ENCODE peak calls at places on chromosomes 5 and 9, in nine cellular contexts. T, M, F, A, B, U, L, D and S are unnamed samples.

GRCh38 chr5:134833340-134834032 is 12.3 kb upstream of the C5orf24 start:
- DNase-seq in D (no peak), M (no peak), F (peak), T (no peak), B (no peak), L (no peak), A (peak), U (no peak), S (no peak)

GRCh38 chr5:149486726-149487635 is 64.3 kb downstream of the CSNK1A1 start:
- DNase-seq in B (no peak), D (no peak), F (peak), M (no peak), U (peak), T (no peak), L (no peak), A (peak), S (no peak)

GRCh38 chr9:125634040-125634717 is 72.8 kb downstream of the MAPKAP1 start:
- DNase-seq in U (no peak), D (no peak), L (no peak), M (no peak), B (no peak), F (peak), T (no peak), A (peak), S (no peak)

GRCh38 chr5:533243-534005 is 9.2 kb upstream of the SLC9A3 start:
- DNase-seq in A (no peak), D (no peak), L (no peak), M (no peak), T (no peak), U (no peak), F (no peak), B (no peak), S (no peak)

GRCh38 chr9:138059196-138059595 is 181.6 kb downstream of the CACNA1B start:
- DNase-seq in A (no peak), F (no peak), U (no peak), M (no peak), D (no peak), L (no peak), T (no peak), B (no peak), S (no peak)

GRCh38 chr5:147688965-147689364 is 93.6 kb downstream of the JAKMIP2 start:
- DNase-seq in A (no peak), U (no peak), T (peak), M (no peak), F (no peak), B (no peak), L (no peak), D (no peak), S (no peak)

GRCh38 chr9:37602817-37603216 is 10.4 kb upstream of the TOMM5 start:
- DNase-seq in B (no peak), L (no peak), D (no peak), U (peak), A (no peak), M (no peak), F (no peak), T (no peak), S (no peak)

GRCh38 chr9:131605770-131606590 is 60.7 kb downstream of the PRRT1B start:
- DNase-seq in D (no peak), B (no peak), F (no peak), A (peak), L (no peak), T (no peak), M (no peak), U (peak), S (no peak)

GRCh38 chr5:157596449-157596848 is 20.9 kb upstream of the ADAM19 start:
- DNase-seq in D (no peak), F (no peak), B (no peak), A (no peak), M (no peak), T (no peak), L (no peak), U (no peak), S (no peak)

GRCh38 chr5:35003018-35003957 is 44.5 kb downstream of the AGXT2 start:
- DNase-seq in D (peak), T (peak), L (peak), M (peak), A (peak), F (peak), U (peak), B (peak), S (peak)

GRCh38 chr9:130711469-130711868 is 17.9 kb downstream of the EXOSC2 start:
- DNase-seq in B (no peak), U (no peak), A (no peak), D (no peak), M (no peak), T (no peak), F (no peak), L (no peak), S (no peak)

GRCh38 chr5:54249210-54250028 is 61.0 kb downstream of the ARL15 start:
- DNase-seq in U (peak), L (no peak), A (peak), D (peak), T (peak), M (no peak), B (peak), F (no peak), S (no peak)

GRCh38 chr5:124812771-124813358 is 66.4 kb upstream of the ZNF608 start:
- DNase-seq in D (no peak), A (no peak), B (no peak), F (no peak), L (no peak), U (peak), M (no peak), T (no peak), S (no peak)

GRCh38 chr9:84886866-84887265 is 217.3 kb downstream of the NTRK2 start:
- DNase-seq in A (no peak), D (no peak), L (no peak), T (no peak), M (no peak), B (no peak), U (no peak), F (no peak), S (no peak)

GRCh38 chr9:129932303-129933151 is 97.3 kb downstream of the USP20 start:
- DNase-seq in A (peak), T (no peak), U (no peak), F (peak), L (peak), M (no peak), B (no peak), D (no peak), S (peak)

GRCh38 chr9:13432914-13433313 is 153.4 kb upstream of the MPDZ start:
- DNase-seq in M (no peak), A (peak), B (no peak), U (no peak), L (no peak), T (no peak), D (no peak), F (peak), S (no peak)

GRCh38 chr5:109558952-109559351 is 130.8 kb upstream of the MAN2A1 start:
- DNase-seq in T (no peak), A (no peak), D (no peak), B (no peak), L (no peak), U (no peak), F (peak), M (no peak), S (no peak)

GRCh38 chr5:132253008-132253441 is 4.5 kb upstream of the PDLIM4 start:
- DNase-seq in A (no peak), L (no peak), B (no peak), F (no peak), D (no peak), T (no peak), M (no peak), U (peak), S (no peak)

GRCh38 chr5:4571248-4571950 is 568.7 kb upstream of the ADAMTS16 start:
- DNase-seq in B (no peak), F (no peak), A (no peak), D (no peak), M (no peak), U (no peak), L (no peak), T (no peak), S (no peak)

GRCh38 chr5:75044406-75044805 is 8.0 kb downstream of the GCNT4 start:
- DNase-seq in B (no peak), U (no peak), T (peak), L (no peak), A (no peak), D (no peak), M (no peak), F (no peak), S (no peak)

GRCh38 chr9:137055385-137056364 is 1.8 kb upstream of the ENTPD2 start:
- DNase-seq in B (peak), M (peak), L (no peak), T (peak), F (peak), D (no peak), U (peak), A (peak), S (no peak)

GRCh38 chr5:154754460-154755360 is 467 bp upstream of the LARP1 start:
- DNase-seq in M (peak), T (peak), L (peak), F (peak), U (peak), D (peak), B (peak), A (peak), S (peak)

GRCh38 chr5:150487199-150488061 is 20.5 kb upstream of the NDST1 start:
- DNase-seq in D (no peak), L (peak), A (peak), B (peak), M (no peak), T (peak), F (peak), U (no peak), S (peak)

GRCh38 chr5:133353741-133354140 is 258.6 kb downstream of the FSTL4 start:
- DNase-seq in D (no peak), M (no peak), F (no peak), A (no peak), U (no peak), L (no peak), T (no peak), B (no peak), S (no peak)

GRCh38 chr9:37293664-37294524 is 128.6 kb upstream of the GRHPR start:
- DNase-seq in A (peak), F (peak), T (no peak), D (no peak), U (no peak), L (no peak), B (no peak), M (no peak), S (no peak)

GRCh38 chr5:1033606-1034420 is 25.2 kb downstream of the NKD2 start:
- DNase-seq in D (no peak), A (no peak), T (no peak), M (no peak), U (no peak), L (no peak), B (no peak), F (no peak), S (no peak)

GRCh38 chr5:56412601-56413379 is 179.7 kb upstream of the ANKRD55 start:
- DNase-seq in D (no peak), A (no peak), L (no peak), T (no peak), F (no peak), B (peak), M (no peak), U (no peak), S (peak)

GRCh38 chr9:69515810-69516209 is 156.4 kb downstream of the APBA1 start:
- DNase-seq in D (no peak), F (no peak), L (no peak), B (no peak), A (no peak), M (no peak), U (no peak), T (no peak), S (no peak)

GRCh38 chr5:60568646-60569045 is 131.3 kb downstream of the DEPDC1B start:
- DNase-seq in D (no peak), B (no peak), T (no peak), L (no peak), A (no peak), M (no peak), F (no peak), U (no peak), S (no peak)

GRCh38 chr9:110155744-110156143 is 52.2 kb downstream of the C9orf152 start:
- DNase-seq in L (no peak), B (no peak), F (no peak), A (no peak), M (no peak), T (no peak), U (no peak), D (no peak), S (no peak)

GRCh38 chr5:76299592-76299991 is 103.5 kb upstream of the IQGAP2 start:
- DNase-seq in M (no peak), B (no peak), D (no peak), L (no peak), F (no peak), U (no peak), A (no peak), T (no peak), S (no peak)

GRCh38 chr5:178551059-178551458 is 39.1 kb downstream of the COL23A1 start:
- DNase-seq in M (no peak), F (peak), D (peak), A (peak), L (no peak), T (no peak), B (no peak), U (peak), S (peak)

GRCh38 chr9:106697799-106698591 is 165.0 kb upstream of the ZNF462 start:
- DNase-seq in D (no peak), U (no peak), T (peak), A (peak), F (peak), L (peak), M (no peak), B (peak), S (peak)